ENCODE peak calls at places on chromosomes 6 and 20, in five cellular contexts. One of them, this sample, is unnamed.
A peak's percentile ranks its signal among the peaks of the same experiment; 100 is the strongest.

GRCh38 chr6:18165746-18166145 is 10.5 kb downstream of the KDM1B start:
- DNase-seq in right lobe of liver: no peak
- DNase-seq in mammary epithelial cell: no peak
- DNase-seq in HAP-1: no peak
- DNase-seq in cardiac muscle cell: no peak
- DNase-seq in this sample: no peak

GRCh38 chr20:40754372-40754943 is 65.4 kb upstream of the MAFB start:
- DNase-seq in mammary epithelial cell: no peak
- DNase-seq in cardiac muscle cell: no peak
- DNase-seq in HAP-1: no peak
- DNase-seq in right lobe of liver: peak; percentile 53
- DNase-seq in this sample: no peak

GRCh38 chr6:158991017-158991723 is 8.8 kb downstream of the RSPH3 start:
- DNase-seq in mammary epithelial cell: peak; percentile 63
- DNase-seq in right lobe of liver: no peak
- DNase-seq in cardiac muscle cell: no peak
- DNase-seq in HAP-1: no peak
- DNase-seq in this sample: no peak

GRCh38 chr6:15602144-15602543 is 60.7 kb downstream of the DTNBP1 start:
- DNase-seq in mammary epithelial cell: no peak
- DNase-seq in HAP-1: no peak
- DNase-seq in cardiac muscle cell: no peak
- DNase-seq in right lobe of liver: no peak
- DNase-seq in this sample: no peak

GRCh38 chr6:86793649-86794048 is 143.7 kb upstream of the HTR1E start:
- DNase-seq in right lobe of liver: no peak
- DNase-seq in cardiac muscle cell: no peak
- DNase-seq in mammary epithelial cell: no peak
- DNase-seq in HAP-1: no peak
- DNase-seq in this sample: no peak

GRCh38 chr6:35694462-35694861 is 5.7 kb upstream of the FKBP5 start:
- DNase-seq in HAP-1: no peak
- DNase-seq in cardiac muscle cell: no peak
- DNase-seq in right lobe of liver: no peak
- DNase-seq in mammary epithelial cell: peak; percentile 60
- DNase-seq in this sample: no peak

GRCh38 chr6:33709605-33710295 is 1.8 kb downstream of the UQCC2 start:
- DNase-seq in cardiac muscle cell: no peak
- DNase-seq in right lobe of liver: no peak
- DNase-seq in HAP-1: no peak
- DNase-seq in mammary epithelial cell: no peak
- DNase-seq in this sample: no peak

GRCh38 chr6:118558811-118559217 is 10.7 kb downstream of the PLN start:
- DNase-seq in HAP-1: no peak
- DNase-seq in mammary epithelial cell: no peak
- DNase-seq in cardiac muscle cell: no peak
- DNase-seq in right lobe of liver: no peak
- DNase-seq in this sample: no peak

GRCh38 chr6:112029045-112029822 is 24.7 kb upstream of the CCN6 start:
- DNase-seq in cardiac muscle cell: peak; percentile 77
- DNase-seq in right lobe of liver: peak; percentile 63
- DNase-seq in HAP-1: peak; percentile 74
- DNase-seq in mammary epithelial cell: peak; percentile 34
- DNase-seq in this sample: no peak

DNA sequence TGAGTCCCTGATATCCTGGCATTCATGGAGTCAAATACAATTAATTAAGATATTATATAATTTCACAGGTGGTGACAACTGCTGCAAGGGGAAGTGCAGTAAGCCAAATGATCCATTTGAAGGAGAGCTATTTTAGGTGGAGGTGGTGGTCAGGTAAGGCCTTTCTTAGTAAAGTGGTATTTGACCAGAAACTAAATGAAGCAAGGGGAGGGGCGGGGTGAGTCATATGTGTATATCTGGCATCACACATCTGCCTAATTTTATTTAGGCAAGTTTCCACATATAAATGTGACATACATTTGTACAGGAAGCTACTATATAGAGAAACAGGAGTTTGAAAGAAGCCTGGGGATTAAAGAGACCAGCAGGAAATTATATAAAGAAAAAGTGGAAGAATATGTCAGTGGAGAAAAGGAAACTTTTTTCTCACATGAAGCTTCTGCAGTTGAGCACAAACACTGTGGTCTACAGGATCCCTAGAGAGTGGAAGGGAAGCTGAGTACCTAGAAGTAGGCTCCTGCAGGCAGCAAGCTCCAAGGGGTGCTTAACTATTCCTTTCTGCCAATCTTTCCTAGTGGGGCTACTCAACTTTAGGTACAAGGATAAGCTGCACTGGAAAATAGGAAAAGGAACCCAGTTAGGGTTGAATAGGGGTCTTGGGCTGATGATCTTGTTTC is 99.6 kb downstream of the OGFRL1 start:
- DNase-seq in HAP-1: no peak
- DNase-seq in cardiac muscle cell: no peak
- DNase-seq in right lobe of liver: no peak
- DNase-seq in mammary epithelial cell: peak; percentile 73
- DNase-seq in this sample: no peak
- H3K4me1 ChIP-seq in HAP-1: no peaks in the 10 kb centered on the region
- H3K4me1 ChIP-seq in cardiac muscle cell: peaks cover 4% of the 10 kb centered on the region
- H3K4me1 ChIP-seq in right lobe of liver: no peaks in the 10 kb centered on the region
- H3K4me1 ChIP-seq in mammary epithelial cell: peaks cover 64% of the 10 kb centered on the region
- H3K4me1 ChIP-seq in this sample: no peaks in the 10 kb centered on the region

DNA sequence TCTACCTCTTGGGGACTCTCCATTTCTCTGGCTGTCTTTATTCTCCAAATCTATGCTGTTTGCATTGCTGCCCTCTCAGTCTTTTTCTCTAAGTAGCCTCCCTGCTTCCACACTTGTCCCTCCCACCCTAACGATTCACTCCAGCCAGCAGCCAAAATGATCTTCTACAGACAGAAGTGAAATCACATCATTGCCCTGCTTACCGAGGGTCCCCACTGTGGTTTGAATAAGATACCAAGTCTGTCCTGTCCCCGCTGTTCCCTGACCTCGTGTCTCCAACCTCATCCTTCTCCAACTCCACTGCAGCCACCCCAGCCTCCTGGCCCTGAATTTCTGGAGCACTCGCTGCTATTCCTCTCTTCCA is 11.5 kb upstream of the OCSTAMP start:
- DNase-seq in mammary epithelial cell: no peak
- DNase-seq in right lobe of liver: no peak
- DNase-seq in cardiac muscle cell: no peak
- DNase-seq in HAP-1: no peak
- DNase-seq in this sample: no peak
- H3K4me3 ChIP-seq in mammary epithelial cell: no peak overlapping the region
- H3K4me3 ChIP-seq in right lobe of liver: peak overlapping the region; percentile 30
- H3K4me3 ChIP-seq in cardiac muscle cell: no peak overlapping the region
- H3K4me3 ChIP-seq in HAP-1: peak overlapping the region; percentile 11
- H3K4me3 ChIP-seq in this sample: no peak overlapping the region

GRCh38 chr6:132544826-132545225 is 6.7 kb downstream of the TAAR9 start:
- DNase-seq in mammary epithelial cell: no peak
- DNase-seq in right lobe of liver: no peak
- DNase-seq in cardiac muscle cell: no peak
- DNase-seq in HAP-1: no peak
- DNase-seq in this sample: no peak

GRCh38 chr6:132552372-132552771 is at the start of gene TAAR8:
- DNase-seq in right lobe of liver: no peak
- DNase-seq in cardiac muscle cell: no peak
- DNase-seq in HAP-1: no peak
- DNase-seq in mammary epithelial cell: no peak
- DNase-seq in this sample: no peak

GRCh38 chr6:132551214-132551613 is 1.3 kb upstream of the TAAR8 start:
- DNase-seq in cardiac muscle cell: no peak
- DNase-seq in HAP-1: no peak
- DNase-seq in right lobe of liver: no peak
- DNase-seq in mammary epithelial cell: no peak
- DNase-seq in this sample: no peak

GRCh38 chr6:132548746-132549463 is 3.6 kb upstream of the TAAR8 start:
- DNase-seq in right lobe of liver: no peak
- DNase-seq in mammary epithelial cell: no peak
- DNase-seq in HAP-1: no peak
- DNase-seq in cardiac muscle cell: no peak
- DNase-seq in this sample: no peak
- H3K27me3 ChIP-seq in right lobe of liver: no peaks in the 10 kb centered on the region
- H3K27me3 ChIP-seq in mammary epithelial cell: peaks cover 2% of the 10 kb centered on the region
- H3K27me3 ChIP-seq in HAP-1: peaks cover 2% of the 10 kb centered on the region
- H3K27me3 ChIP-seq in cardiac muscle cell: no peaks in the 10 kb centered on the region
- H3K27me3 ChIP-seq in this sample: no peaks in the 10 kb centered on the region

GRCh38 chr6:20202699-20203302 is 9.5 kb downstream of the MBOAT1 start:
- DNase-seq in right lobe of liver: no peak
- DNase-seq in mammary epithelial cell: no peak
- DNase-seq in HAP-1: peak; percentile 15
- DNase-seq in cardiac muscle cell: no peak
- DNase-seq in this sample: no peak

GRCh38 chr6:20208687-20209378 is 3.4 kb downstream of the MBOAT1 start:
- DNase-seq in right lobe of liver: no peak
- DNase-seq in HAP-1: no peak
- DNase-seq in cardiac muscle cell: no peak
- DNase-seq in mammary epithelial cell: no peak
- DNase-seq in this sample: no peak

GRCh38 chr6:20207096-20207454 is 5.2 kb downstream of the MBOAT1 start:
- DNase-seq in HAP-1: no peak
- DNase-seq in mammary epithelial cell: no peak
- DNase-seq in cardiac muscle cell: no peak
- DNase-seq in right lobe of liver: no peak
- DNase-seq in this sample: no peak

GRCh38 chr6:20203561-20204528 is 8.4 kb downstream of the MBOAT1 start:
- DNase-seq in right lobe of liver: no peak
- DNase-seq in HAP-1: no peak
- DNase-seq in cardiac muscle cell: no peak
- DNase-seq in mammary epithelial cell: no peak
- DNase-seq in this sample: no peak

DNA sequence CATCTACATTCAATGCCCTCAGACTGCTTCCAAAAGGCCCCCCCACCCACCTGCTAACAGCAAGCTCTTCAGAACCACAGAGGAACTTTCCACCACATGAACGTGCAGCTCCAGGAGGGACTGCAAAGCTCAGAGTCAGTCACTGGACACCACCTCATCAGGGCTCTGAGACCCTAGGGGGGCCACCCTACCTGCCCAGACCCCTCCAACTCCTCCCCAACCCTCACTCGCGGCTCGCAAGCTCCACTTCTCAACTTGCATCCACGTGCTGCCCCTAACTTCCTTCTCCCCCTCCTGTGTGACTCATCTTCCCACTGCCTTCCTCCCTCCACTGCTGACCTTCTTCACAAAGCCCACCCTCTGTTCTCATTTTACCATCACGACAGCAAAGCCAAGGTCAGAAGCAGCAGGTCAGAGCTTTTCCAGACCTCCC is 6.5 kb downstream of the MBOAT1 start:
- DNase-seq in cardiac muscle cell: no peak
- DNase-seq in mammary epithelial cell: no peak
- DNase-seq in HAP-1: no peak
- DNase-seq in right lobe of liver: no peak
- DNase-seq in this sample: no peak
- H3K4me1 ChIP-seq in cardiac muscle cell: peaks cover 17% of the 10 kb centered on the region
- H3K4me1 ChIP-seq in mammary epithelial cell: peaks cover 21% of the 10 kb centered on the region
- H3K4me1 ChIP-seq in HAP-1: peaks cover 4% of the 10 kb centered on the region
- H3K4me1 ChIP-seq in right lobe of liver: no peaks in the 10 kb centered on the region
- H3K4me1 ChIP-seq in this sample: peaks cover 2% of the 10 kb centered on the region

DNA sequence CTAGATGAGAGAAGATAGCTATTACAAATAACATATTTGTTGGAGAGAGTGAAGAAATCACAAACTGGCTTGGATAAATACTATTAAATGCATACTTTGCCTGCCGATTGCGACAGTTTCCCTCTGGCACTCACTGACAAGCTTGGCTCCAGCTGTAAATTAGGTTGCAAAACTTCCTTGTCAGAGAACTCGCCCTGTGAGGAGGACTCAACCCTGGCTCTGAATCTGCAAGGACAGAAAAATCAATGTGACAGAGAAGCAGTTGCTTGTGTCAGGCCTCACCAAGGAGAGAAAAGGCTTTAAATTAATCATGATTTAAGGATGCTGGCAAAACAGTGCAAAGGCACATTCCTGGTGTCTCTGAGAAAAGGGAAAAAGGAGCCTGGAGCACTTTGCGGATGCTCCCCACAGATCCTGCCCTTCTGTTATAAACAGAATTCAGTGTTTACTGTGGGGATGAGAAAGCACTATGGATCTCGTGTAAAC is 423.6 kb upstream of the MARCKS start:
- DNase-seq in mammary epithelial cell: peak; percentile 80
- DNase-seq in HAP-1: no peak
- DNase-seq in right lobe of liver: peak; percentile 87
- DNase-seq in cardiac muscle cell: no peak
- DNase-seq in this sample: no peak
- H3K4me3 ChIP-seq in mammary epithelial cell: no peak overlapping the region
- H3K4me3 ChIP-seq in HAP-1: no peak overlapping the region
- H3K4me3 ChIP-seq in right lobe of liver: no peak overlapping the region
- H3K4me3 ChIP-seq in cardiac muscle cell: no peak overlapping the region
- H3K4me3 ChIP-seq in this sample: no peak overlapping the region

GRCh38 chr6:26332408-26332807 is 32.6 kb upstream of the BTN3A2 start:
- DNase-seq in right lobe of liver: no peak
- DNase-seq in HAP-1: no peak
- DNase-seq in mammary epithelial cell: no peak
- DNase-seq in cardiac muscle cell: no peak
- DNase-seq in this sample: no peak

GRCh38 chr6:26332843-26333242 is 32.2 kb upstream of the BTN3A2 start:
- DNase-seq in cardiac muscle cell: no peak
- DNase-seq in HAP-1: no peak
- DNase-seq in right lobe of liver: no peak
- DNase-seq in mammary epithelial cell: no peak
- DNase-seq in this sample: no peak

GRCh38 chr6:26330835-26331808 is 33.9 kb upstream of the BTN3A2 start:
- DNase-seq in right lobe of liver: no peak
- DNase-seq in HAP-1: peak; percentile 70
- DNase-seq in cardiac muscle cell: no peak
- DNase-seq in mammary epithelial cell: peak; percentile 70
- DNase-seq in this sample: no peak

GRCh38 chr6:26333458-26334297 is 31.3 kb upstream of the BTN3A2 start:
- DNase-seq in cardiac muscle cell: no peak
- DNase-seq in mammary epithelial cell: no peak
- DNase-seq in HAP-1: no peak
- DNase-seq in right lobe of liver: no peak
- DNase-seq in this sample: no peak

DNA sequence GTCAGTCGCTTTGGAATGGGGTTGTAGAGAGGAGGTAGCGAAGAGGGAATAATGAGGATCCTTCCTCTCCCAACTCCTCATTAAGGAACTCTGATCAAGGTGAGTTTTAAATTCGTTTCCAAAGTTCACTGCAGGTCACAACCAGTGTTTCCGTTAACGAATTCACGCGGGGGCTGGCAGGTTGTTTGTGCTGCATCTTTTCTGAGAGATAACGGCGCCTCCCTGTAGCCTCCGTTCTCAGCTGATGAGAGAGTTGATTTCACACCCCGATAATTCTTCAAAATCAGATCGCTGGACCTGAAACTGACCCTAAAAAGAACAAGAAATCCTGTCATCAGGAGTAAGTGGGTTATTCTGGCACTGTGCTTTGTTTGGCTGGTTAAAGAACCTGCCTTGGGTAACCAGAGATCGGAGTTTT is 33.2 kb upstream of the BTN3A2 start:
- DNase-seq in HAP-1: no peak
- DNase-seq in right lobe of liver: no peak
- DNase-seq in mammary epithelial cell: no peak
- DNase-seq in cardiac muscle cell: no peak
- DNase-seq in this sample: no peak
- H3K27me3 ChIP-seq in HAP-1: no peaks in the 10 kb centered on the region
- H3K27me3 ChIP-seq in right lobe of liver: no peaks in the 10 kb centered on the region
- H3K27me3 ChIP-seq in mammary epithelial cell: no peaks in the 10 kb centered on the region
- H3K27me3 ChIP-seq in cardiac muscle cell: peaks cover 55% of the 10 kb centered on the region
- H3K27me3 ChIP-seq in this sample: peaks cover 1% of the 10 kb centered on the region